ENCODE peak calls at places on chromosome 1, in six cellular contexts. O is vagina, F is PC-9, T is psoas muscle, M is body of pancreas, Q is mesenchymal stem cell. X is an unnamed sample.
A peak's percentile ranks its signal among the peaks of the same experiment; 100 is the strongest.

GRCh38 chr1:93662481-93663190 is 19.0 kb downstream of the BCAR3 start:
- DNase-seq in O (no peak), F (peak; percentile 61), T (no peak), M (no peak), Q (peak; percentile 56), X (peak; percentile 63)

GRCh38 chr1:239457491-239458488 is 71.4 kb downstream of the CHRM3 start:
- DNase-seq in O (no peak), F (no peak), T (no peak), M (no peak), Q (no peak), X (no peak)

GRCh38 chr1:27416387-27417111 is 24.1 kb downstream of the GPR3 start:
- DNase-seq in O (no peak), F (peak; percentile 42), T (no peak), M (peak; percentile 45), Q (peak; percentile 87), X (peak; percentile 79)

GRCh38 chr1:116397728-116398127 is 24.7 kb downstream of the ATP1A1 start:
- DNase-seq in O (peak; percentile 49), F (no peak), T (no peak), M (no peak), Q (no peak), X (no peak)

GRCh38 chr1:206608108-206608698 is 4.1 kb downstream of the EIF2D start:
- DNase-seq in O (no peak), F (no peak), T (no peak), M (peak; percentile 57), Q (peak; percentile 44), X (peak; percentile 37)

GRCh38 chr1:44688760-44689446 is 14.4 kb downstream of the ARMH1 start:
- DNase-seq in O (no peak), F (no peak), T (no peak), M (no peak), Q (no peak), X (peak; percentile 60)

GRCh38 chr1:82086739-82087138 is 286.0 kb downstream of the ADGRL2 start:
- DNase-seq in O (no peak), F (no peak), T (no peak), M (no peak), Q (peak; percentile 21), X (no peak)

GRCh38 chr1:39228263-39228662 is 23.8 kb downstream of the MACF1 start:
- DNase-seq in O (no peak), F (no peak), T (no peak), M (no peak), Q (no peak), X (no peak)

GRCh38 chr1:150981805-150982712 is at the start of gene ANXA9:
- DNase-seq in O (no peak), F (peak; percentile 73), T (no peak), M (peak; percentile 82), Q (peak; percentile 30), X (peak; percentile 74)

GRCh38 chr1:154808909-154809262 is 61.2 kb downstream of the KCNN3 start:
- DNase-seq in O (no peak), F (no peak), T (peak; percentile 83), M (no peak), Q (peak; percentile 45), X (no peak)

GRCh38 chr1:111242805-111243523 is 15.5 kb downstream of the CHI3L2 start:
- DNase-seq in O (peak; percentile 67), F (no peak), T (no peak), M (no peak), Q (no peak), X (no peak)

GRCh38 chr1:154866995-154867795 is 2.9 kb downstream of the KCNN3 start:
- DNase-seq in O (no peak), F (peak; percentile 34), T (peak; percentile 87), M (peak; percentile 23), Q (peak; percentile 93), X (no peak)

GRCh38 chr1:100354971-100355394 is 2.7 kb downstream of the CDC14A start:
- DNase-seq in O (no peak), F (peak; percentile 85), T (no peak), M (peak; percentile 56), Q (peak; percentile 31), X (peak; percentile 51)

GRCh38 chr1:146012703-146013565 is 8.6 kb downstream of the HJV start:
- DNase-seq in O (no peak), F (peak; percentile 80), T (no peak), M (peak; percentile 56), Q (peak; percentile 82), X (peak; percentile 75)

GRCh38 chr1:109290137-109290536 is 7.2 kb upstream of the PSRC1 start:
- DNase-seq in O (no peak), F (no peak), T (no peak), M (no peak), Q (no peak), X (no peak)

GRCh38 chr1:200518524-200518923 is 102.0 kb downstream of the KIF14 start:
- DNase-seq in O (no peak), F (no peak), T (no peak), M (no peak), Q (no peak), X (no peak)

GRCh38 chr1:67853704-67854103 is 20.4 kb upstream of the GNG12 start:
- DNase-seq in O (no peak), F (peak; percentile 48), T (peak; percentile 50), M (peak; percentile 67), Q (peak; percentile 76), X (peak; percentile 54)

GRCh38 chr1:223731076-223731770 is 18.9 kb downstream of the CAPN2 start:
- DNase-seq in O (no peak), F (no peak), T (peak; percentile 86), M (peak; percentile 64), Q (peak; percentile 88), X (no peak)

GRCh38 chr1:1281533-1282321 is 1.5 kb downstream of the SCNN1D start:
- DNase-seq in O (no peak), F (peak; percentile 77), T (peak; percentile 80), M (peak; percentile 93), Q (peak; percentile 72), X (peak; percentile 98)

GRCh38 chr1:93579891-93580290 is 101.7 kb downstream of the BCAR3 start:
- DNase-seq in O (peak; percentile 94), F (peak; percentile 100), T (peak; percentile 62), M (peak; percentile 56), Q (peak; percentile 90), X (peak; percentile 61)

GRCh38 chr1:24338447-24338846 is 19.3 kb downstream of the GRHL3 start:
- DNase-seq in O (no peak), F (no peak), T (no peak), M (no peak), Q (no peak), X (no peak)

GRCh38 chr1:23196627-23197328 is 20.5 kb downstream of the HTR1D start:
- DNase-seq in O (no peak), F (peak; percentile 95), T (no peak), M (peak; percentile 24), Q (peak; percentile 99), X (no peak)

DNA sequence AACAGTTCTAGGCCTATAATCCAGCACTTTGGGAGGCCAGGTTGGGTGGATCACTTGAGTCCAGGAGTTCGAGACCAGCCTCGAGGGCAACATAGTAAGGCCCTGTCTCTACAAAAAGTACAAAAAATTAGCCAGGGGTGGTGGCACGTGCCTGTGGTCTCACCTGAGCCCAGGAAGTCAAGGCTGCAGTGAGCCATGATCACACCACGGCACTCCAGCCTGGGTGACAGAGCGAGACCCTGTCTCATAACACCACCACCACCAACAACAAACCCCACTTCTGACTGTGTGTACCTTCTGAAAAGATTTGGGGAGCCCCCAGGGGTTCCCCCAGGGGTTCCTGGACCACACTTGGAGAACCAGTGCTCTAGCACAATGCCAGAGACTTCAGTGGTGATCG is 30.0 kb downstream of the NUAK2 start:
- DNase-seq in O (no peak), F (no peak), T (no peak), M (no peak), Q (no peak), X (no peak)
- H3K4me1 ChIP-seq in O (peaks cover 49% of the 10 kb centered on the region), F (peaks cover 36% of the 10 kb centered on the region), T (peaks cover 9% of the 10 kb centered on the region), M (peaks cover 16% of the 10 kb centered on the region), Q (peaks cover 29% of the 10 kb centered on the region), X (peaks cover 8% of the 10 kb centered on the region)

GRCh38 chr1:31441558-31441957 is 28.5 kb downstream of the SERINC2 start:
- DNase-seq in O (no peak), F (no peak), T (no peak), M (no peak), Q (no peak), X (no peak)

GRCh38 chr1:31442648-31442994 is 29.6 kb downstream of the SERINC2 start:
- DNase-seq in O (no peak), F (no peak), T (no peak), M (no peak), Q (no peak), X (no peak)

GRCh38 chr1:31444725-31445448 is 31.9 kb downstream of the SERINC2 start:
- DNase-seq in O (no peak), F (no peak), T (no peak), M (peak; percentile 80), Q (no peak), X (peak; percentile 99)

GRCh38 chr1:31441970-31442647 is 29.1 kb downstream of the SERINC2 start:
- DNase-seq in O (no peak), F (no peak), T (no peak), M (peak; percentile 87), Q (no peak), X (no peak)

DNA sequence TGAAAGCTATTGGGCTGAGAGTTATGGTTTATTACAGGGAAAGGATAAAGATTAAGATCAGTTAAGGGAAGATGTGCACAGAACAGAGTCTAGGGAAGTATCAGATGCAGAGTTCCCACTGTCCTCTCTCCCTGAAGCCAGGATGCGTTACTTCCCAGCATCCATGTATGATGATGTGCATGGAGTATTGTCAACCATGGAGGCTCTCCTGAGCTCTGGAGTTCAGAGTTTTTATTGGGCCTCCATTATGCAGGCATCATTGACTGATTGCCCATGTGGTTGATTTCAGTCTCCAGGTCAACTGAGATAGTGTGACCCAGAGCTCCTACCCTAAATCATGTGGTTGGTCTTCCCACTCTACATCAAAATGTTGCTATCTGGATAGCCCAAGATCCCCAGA is 30.7 kb downstream of the SERINC2 start:
- DNase-seq in O (no peak), F (no peak), T (no peak), M (no peak), Q (no peak), X (no peak)
- H3K4me1 ChIP-seq in O (no peaks in the 10 kb centered on the region), F (no peaks in the 10 kb centered on the region), T (peaks cover 5% of the 10 kb centered on the region), M (peaks cover 10% of the 10 kb centered on the region), Q (no peaks in the 10 kb centered on the region), X (peaks cover 22% of the 10 kb centered on the region)

GRCh38 chr1:160681891-160682140 is 29.8 kb downstream of the CD48 start:
- DNase-seq in O (no peak), F (no peak), T (no peak), M (no peak), Q (no peak), X (no peak)
- H3K4me1 ChIP-seq in O (no peaks in the 10 kb centered on the region), F (no peaks in the 10 kb centered on the region), T (no peaks in the 10 kb centered on the region), M (no peaks in the 10 kb centered on the region), Q (no peaks in the 10 kb centered on the region), X (peaks cover 5% of the 10 kb centered on the region)

DNA sequence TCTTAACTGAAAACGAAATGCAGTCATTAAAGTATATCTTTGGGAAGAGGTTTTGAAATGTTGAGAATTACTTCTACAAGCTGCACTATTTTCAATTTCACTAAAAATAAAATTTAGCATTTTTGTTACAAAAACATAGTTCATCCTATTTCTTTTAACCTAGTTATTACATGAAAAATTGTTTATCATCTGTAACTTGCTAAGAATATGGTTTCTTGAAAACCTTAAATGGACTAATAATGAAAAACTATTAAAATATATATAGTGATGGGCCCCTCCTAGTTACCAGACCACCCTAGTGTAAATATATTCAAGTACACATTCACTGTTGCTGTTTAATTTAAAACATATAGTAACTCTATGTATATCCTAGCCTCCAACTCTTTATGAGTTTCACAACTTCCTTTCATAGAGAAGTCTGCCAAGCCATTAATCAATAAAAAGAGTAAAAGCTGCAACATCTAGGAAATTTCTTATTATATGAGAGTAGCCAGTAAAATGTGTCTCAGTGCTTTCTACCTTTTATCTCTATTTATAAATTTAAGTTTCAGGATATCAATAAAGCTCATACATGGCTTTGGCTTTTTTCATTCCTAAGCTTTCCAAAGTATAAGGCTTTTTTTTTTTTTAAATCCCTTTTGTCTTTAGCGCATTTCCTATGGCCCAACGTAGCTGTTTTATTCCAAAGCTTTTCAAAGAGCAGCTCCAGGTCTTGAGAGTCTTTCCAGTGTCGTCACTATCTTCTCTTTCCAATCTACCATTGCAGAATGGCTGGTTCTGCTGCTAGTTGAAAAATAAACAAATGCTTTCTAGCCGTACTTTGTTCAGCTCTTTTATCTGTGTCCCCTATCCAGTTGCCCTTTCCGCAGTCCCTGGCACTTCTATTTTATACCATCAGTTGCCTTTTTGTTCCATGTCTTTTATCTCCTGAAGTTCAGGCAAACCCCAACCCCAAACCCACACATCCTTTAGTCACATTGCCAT is 6.5 kb downstream of the IRF2BP2 start:
- DNase-seq in O (no peak), F (no peak), T (no peak), M (no peak), Q (peak; percentile 83), X (peak; percentile 63)
- H3K4me1 ChIP-seq in O (peaks cover 75% of the 10 kb centered on the region), F (peaks cover 49% of the 10 kb centered on the region), T (peaks cover 46% of the 10 kb centered on the region), M (peaks cover 52% of the 10 kb centered on the region), Q (peaks cover 7% of the 10 kb centered on the region), X (peaks cover 4% of the 10 kb centered on the region)

X was measured in small intestine.